ENCODE peak calls at places on chromosomes 2 and 18, in ten cellular contexts. H is A549; F is HCT116; N is hepatocyte; E is right atrium auricular region; R is left lung; Q is effector memory CD4-positive, alpha-beta T cell; G is heart left ventricle; V is PC-3; X is SK-N-SH. O is an unnamed sample.

GRCh38 chr2:146602856-146603255 is 1242.0 kb upstream of the ACVR2A start:
- DNase-seq in H (no peak), F (no peak), N (no peak), E (no peak), R (no peak), Q (no peak), G (no peak), V (no peak), X (no peak), O (no peak)

GRCh38 chr2:105373344-105373781 is 25.5 kb downstream of the FHL2 start:
- DNase-seq in H (no peak), F (no peak), N (no peak), E (peak; percentile 82), R (no peak), Q (no peak), G (no peak), V (no peak), X (no peak), O (no peak)

GRCh38 chr18:13232060-13232917 is 13.7 kb downstream of the LDLRAD4 start:
- DNase-seq in H (no peak), F (no peak), N (no peak), E (peak; percentile 73), R (no peak), Q (no peak), G (no peak), V (no peak), X (no peak), O (no peak)

GRCh38 chr18:47912794-47913594 is 17.5 kb downstream of the SMAD2 start:
- DNase-seq in H (no peak), F (no peak), N (no peak), E (no peak), R (no peak), Q (no peak), G (no peak), V (no peak), X (no peak), O (no peak)

GRCh38 chr2:45578056-45578843 is 32.8 kb downstream of the SRBD1 start:
- DNase-seq in H (peak; percentile 47), F (no peak), N (peak; percentile 20), E (no peak), R (no peak), Q (no peak), G (no peak), V (peak; percentile 43), X (peak; percentile 52), O (no peak)

GRCh38 chr2:54471221-54471711 is 15.1 kb downstream of the SPTBN1 start:
- DNase-seq in H (peak; percentile 82), F (no peak), N (peak; percentile 61), E (peak; percentile 68), R (no peak), Q (no peak), G (no peak), V (peak; percentile 43), X (no peak), O (no peak)

GRCh38 chr2:203897544-203897943 is 30.0 kb downstream of the CTLA4 start:
- DNase-seq in H (no peak), F (no peak), N (no peak), E (no peak), R (no peak), Q (no peak), G (no peak), V (no peak), X (no peak), O (no peak)

GRCh38 chr2:150609831-150610582 is 122.5 kb upstream of the RND3 start:
- DNase-seq in H (no peak), F (no peak), N (no peak), E (no peak), R (no peak), Q (no peak), G (no peak), V (peak; percentile 54), X (no peak), O (no peak)

GRCh38 chr2:67828066-67828465 is 234.7 kb downstream of the C1D start:
- DNase-seq in H (no peak), F (no peak), N (no peak), E (no peak), R (no peak), Q (no peak), G (no peak), V (peak; percentile 10), X (no peak), O (no peak)

GRCh38 chr18:48412339-48412929 is 3.3 kb upstream of the ZBTB7C start:
- DNase-seq in H (peak; percentile 61), F (peak; percentile 62), N (peak; percentile 58), E (no peak), R (no peak), Q (no peak), G (no peak), V (peak; percentile 41), X (peak; percentile 66), O (no peak)

GRCh38 chr2:197372582-197372981 is 62.0 kb upstream of the ANKRD44 start:
- DNase-seq in H (no peak), F (no peak), N (no peak), E (no peak), R (no peak), Q (no peak), G (no peak), V (peak; percentile 53), X (no peak), O (no peak)

GRCh38 chr18:58567453-58568196 is 61.3 kb downstream of the ALPK2 start:
- DNase-seq in H (peak; percentile 69), F (no peak), N (peak; percentile 41), E (no peak), R (no peak), Q (no peak), G (no peak), V (peak; percentile 82), X (no peak), O (no peak)

GRCh38 chr2:111118455-111119003 is 2.2 kb upstream of the BCL2L11 start:
- DNase-seq in H (no peak), F (no peak), N (peak; percentile 18), E (peak; percentile 61), R (peak; percentile 81), Q (no peak), G (peak; percentile 64), V (no peak), X (no peak), O (peak; percentile 44)

GRCh38 chr2:167509585-167509984 is 621.3 kb downstream of the XIRP2 start:
- DNase-seq in H (peak; percentile 72), F (no peak), N (peak; percentile 31), E (no peak), R (no peak), Q (no peak), G (no peak), V (peak; percentile 89), X (no peak), O (no peak)

GRCh38 chr2:231238694-231239093 is 40.3 kb downstream of the ARMC9 start:
- DNase-seq in H (no peak), F (no peak), N (no peak), E (no peak), R (no peak), Q (no peak), G (no peak), V (no peak), X (no peak), O (no peak)

GRCh38 chr2:17936599-17936998 is 58.1 kb downstream of the KCNS3 start:
- DNase-seq in H (no peak), F (no peak), N (no peak), E (no peak), R (no peak), Q (no peak), G (no peak), V (no peak), X (no peak), O (no peak)

GRCh38 chr2:18473241-18473841 is 87.1 kb downstream of the RDH14 start:
- DNase-seq in H (no peak), F (no peak), N (peak; percentile 18), E (no peak), R (no peak), Q (no peak), G (no peak), V (peak; percentile 29), X (no peak), O (no peak)

GRCh38 chr2:157839162-157839801 is 36.8 kb downstream of the ACVR1 start:
- DNase-seq in H (no peak), F (no peak), N (peak; percentile 58), E (no peak), R (no peak), Q (no peak), G (no peak), V (peak; percentile 32), X (peak; percentile 63), O (no peak)
- H3K27ac ChIP-seq in H (peak overlapping the region; percentile 81), F (peak overlapping the region; percentile 56), N (peak overlapping the region; percentile 90), E (peak overlapping the region; percentile 81), R (peak overlapping the region; percentile 76), Q (no peak overlapping the region), G (peak overlapping the region; percentile 79), V (peak overlapping the region; percentile 69), X (peak overlapping the region; percentile 93), O (no peak overlapping the region)

DNA sequence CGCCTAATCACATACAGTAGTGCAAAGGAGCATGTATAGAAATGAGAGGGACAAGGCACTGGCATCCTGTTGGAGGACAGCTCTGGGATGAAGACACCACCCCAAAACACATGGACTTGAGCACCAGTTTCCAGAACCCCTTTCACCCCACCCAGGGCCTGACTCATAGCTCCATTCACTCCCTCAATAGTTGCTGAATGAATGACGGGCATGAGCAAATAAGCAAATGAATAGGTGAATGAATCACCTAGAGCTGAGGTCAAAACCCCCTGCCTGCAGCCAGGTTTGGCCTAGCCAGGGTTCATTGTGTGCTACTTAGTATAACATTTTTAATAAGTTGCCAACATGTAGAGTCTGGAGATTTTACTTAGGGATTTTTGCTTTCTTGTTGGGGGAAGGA is 66.4 kb downstream of the NRP2 start:
- DNase-seq in H (peak; percentile 85), F (no peak), N (no peak), E (no peak), R (no peak), Q (no peak), G (no peak), V (peak; percentile 93), X (no peak), O (no peak)
- H3K4me3 ChIP-seq in H (no peak overlapping the region), F (no peak overlapping the region), N (no peak overlapping the region), E (no peak overlapping the region), R (no peak overlapping the region), Q (no peak overlapping the region), G (no peak overlapping the region), V (peak overlapping the region; percentile 9), X (no peak overlapping the region), O (no peak overlapping the region)

DNA sequence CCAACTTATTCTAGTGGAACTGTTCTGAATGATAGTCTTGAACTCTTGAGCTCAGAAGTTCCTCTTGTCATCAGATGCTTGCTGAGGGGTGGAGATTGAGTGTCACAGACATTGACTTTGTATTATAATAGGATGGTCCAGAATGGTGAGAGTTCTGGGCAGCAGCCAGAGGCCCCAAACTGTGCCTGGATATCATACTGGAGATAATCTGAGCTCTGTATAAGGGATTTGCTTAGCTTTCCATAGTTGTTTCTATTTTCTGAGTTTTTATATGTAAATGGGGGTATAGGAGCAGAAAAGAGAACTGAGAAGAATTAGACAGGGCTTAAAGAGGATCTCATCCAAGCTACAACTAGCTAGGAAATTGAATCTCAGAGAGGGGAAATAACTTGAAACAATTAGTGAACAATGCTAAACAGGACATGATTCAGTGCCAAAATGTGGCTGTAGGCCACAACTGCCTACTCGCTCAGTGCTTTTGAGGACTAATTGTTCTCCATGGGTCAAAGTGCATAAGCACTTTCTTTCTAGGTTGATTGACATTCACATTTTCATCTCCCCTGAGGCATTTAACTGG is 10.1 kb upstream of the LCLAT1 start:
- DNase-seq in H (no peak), F (no peak), N (no peak), E (no peak), R (no peak), Q (no peak), G (no peak), V (no peak), X (no peak), O (no peak)
- H3K27ac ChIP-seq in H (no peak overlapping the region), F (no peak overlapping the region), N (no peak overlapping the region), E (peak overlapping the region; percentile 5), R (peak overlapping the region; percentile 2), Q (no peak overlapping the region), G (peak overlapping the region; percentile 72), V (no peak overlapping the region), X (no peak overlapping the region), O (no peak overlapping the region)

GRCh38 chr2:188966079-188966571 is 8.0 kb upstream of the COL3A1 start:
- DNase-seq in H (no peak), F (no peak), N (no peak), E (no peak), R (no peak), Q (no peak), G (no peak), V (no peak), X (no peak), O (no peak)
- H3K4me3 ChIP-seq in H (no peak overlapping the region), F (no peak overlapping the region), N (no peak overlapping the region), E (no peak overlapping the region), R (no peak overlapping the region), Q (no peak overlapping the region), G (no peak overlapping the region), V (no peak overlapping the region), X (no peak overlapping the region), O (no peak overlapping the region)